ENCODE peak calls at places on chromosome 1, in ten cellular contexts. O is GM13977; I is kidney epithelial cell; H is ACHN; C is gastrocnemius medialis; Q is CD4-positive, alpha-beta memory T cell; E is neural progenitor cell; J is neural crest cell; D is ovary; K is NCI-H526 treated with DMSO at 0.1 percent for 48 hours. Z is an unnamed sample.

GRCh38 chr1:18352640-18353245 is 128.0 kb upstream of the KLHDC7A start:
- DNase-seq in O (no peak), I (no peak), H (no peak), C (no peak), Q (no peak), E (no peak), J (no peak), D (no peak), K (no peak), Z (no peak)

GRCh38 chr1:3903141-3904005 is 3.3 kb upstream of the C1orf174 start:
- DNase-seq in O (no peak), I (no peak), H (no peak), C (no peak), Q (peak), E (no peak), J (no peak), D (no peak), K (no peak), Z (no peak)

GRCh38 chr1:25051906-25052305 is 121.8 kb upstream of the RUNX3 start:
- DNase-seq in O (no peak), I (no peak), H (no peak), C (no peak), Q (no peak), E (no peak), J (no peak), D (no peak), K (no peak), Z (no peak)

GRCh38 chr1:157198619-157199420 is 60.6 kb upstream of the ETV3 start:
- DNase-seq in O (no peak), I (no peak), H (no peak), C (no peak), Q (no peak), E (no peak), J (no peak), D (no peak), K (no peak), Z (no peak)

GRCh38 chr1:32917521-32917920 is 16.3 kb upstream of the TMEM54 start:
- DNase-seq in O (no peak), I (no peak), H (no peak), C (no peak), Q (no peak), E (no peak), J (no peak), D (no peak), K (no peak), Z (no peak)

GRCh38 chr1:90925928-90926869 is 95.6 kb downstream of the ZNF644 start:
- DNase-seq in O (no peak), I (peak), H (peak), C (no peak), Q (no peak), E (peak), J (no peak), D (no peak), K (no peak), Z (no peak)

GRCh38 chr1:161506336-161507223 is 1.3 kb downstream of the FCGR2A start:
- DNase-seq in O (no peak), I (no peak), H (no peak), C (peak), Q (no peak), E (no peak), J (no peak), D (no peak), K (no peak), Z (peak)

GRCh38 chr1:198663996-198664789 is 25.4 kb downstream of the PTPRC start:
- DNase-seq in O (no peak), I (no peak), H (no peak), C (no peak), Q (peak), E (no peak), J (no peak), D (no peak), K (no peak), Z (no peak)

GRCh38 chr1:180181048-180181447 is 26.4 kb downstream of the QSOX1 start:
- DNase-seq in O (no peak), I (no peak), H (peak), C (peak), Q (no peak), E (peak), J (peak), D (no peak), K (peak), Z (no peak)

GRCh38 chr1:8424539-8425116 is 106.7 kb downstream of the SLC45A1 start:
- DNase-seq in O (no peak), I (no peak), H (no peak), C (peak), Q (peak), E (peak), J (no peak), D (peak), K (peak), Z (peak)

GRCh38 chr1:54051936-54052469 is 1.0 kb downstream of the TMEM59 start:
- DNase-seq in O (no peak), I (no peak), H (peak), C (no peak), Q (no peak), E (no peak), J (no peak), D (peak), K (peak), Z (no peak)

GRCh38 chr1:10555635-10556429 is 81.1 kb downstream of the PEX14 start:
- DNase-seq in O (no peak), I (no peak), H (no peak), C (peak), Q (no peak), E (peak), J (no peak), D (no peak), K (peak), Z (no peak)

GRCh38 chr1:15226626-15227286 is 20.3 kb upstream of the FHAD1 start:
- DNase-seq in O (no peak), I (no peak), H (no peak), C (no peak), Q (no peak), E (no peak), J (no peak), D (no peak), K (no peak), Z (no peak)

GRCh38 chr1:67404212-67404620 is 26.0 kb downstream of the SERBP1 start:
- DNase-seq in O (no peak), I (no peak), H (no peak), C (no peak), Q (no peak), E (no peak), J (no peak), D (no peak), K (no peak), Z (no peak)

GRCh38 chr1:91402023-91402422 is 2.6 kb downstream of the HFM1 start:
- DNase-seq in O (peak), I (no peak), H (peak), C (no peak), Q (no peak), E (no peak), J (no peak), D (no peak), K (peak), Z (no peak)

GRCh38 chr1:68973459-68974244 is 476.8 kb upstream of the DEPDC1 start:
- DNase-seq in O (no peak), I (peak), H (peak), C (no peak), Q (no peak), E (no peak), J (no peak), D (no peak), K (no peak), Z (no peak)

GRCh38 chr1:206761369-206761768 is 9.2 kb upstream of the IL19 start:
- DNase-seq in O (no peak), I (no peak), H (no peak), C (no peak), Q (no peak), E (peak), J (no peak), D (no peak), K (no peak), Z (no peak)

Z was measured in heart right ventricle.